ENCODE peak calls at places on chromosome 3, in six cellular contexts. W is mucosa of gallbladder; B is hippocampal formation; P is 8988T; V is glomerular endothelial cell; J is activated CD4-positive, alpha-beta T cell treated with anti-CD3 and anti-CD28 coated beads, Interleukin-2, amount 50 U/mL, for 1 hour. E is an unnamed sample.

GRCh38 chr3:12994357-12994606 is 78.9 kb downstream of the IQSEC1 start:
- DNase-seq in B (no peak), P (peak; percentile 63), V (no peak), J (no peak), W (no peak), E (peak; percentile 46)

GRCh38 chr3:115975353-115975752 is 352.0 kb downstream of the GAP43 start:
- DNase-seq in J (no peak), V (no peak), W (no peak), B (no peak), P (no peak), E (no peak)

GRCh38 chr3:73614385-73614784 is 10.4 kb downstream of the PDZRN3 start:
- DNase-seq in V (no peak), W (peak; percentile 33), P (no peak), J (no peak), B (no peak), E (no peak)

GRCh38 chr3:39154323-39155021 is 1.1 kb upstream of the CSRNP1 start:
- DNase-seq in J (no peak), V (no peak), W (no peak), P (no peak), B (no peak), E (no peak)

GRCh38 chr3:128069271-128069670 is 17.0 kb downstream of the SEC61A1 start:
- DNase-seq in W (no peak), V (no peak), J (no peak), B (no peak), P (no peak), E (no peak)

GRCh38 chr3:108818404-108818803 is 4.2 kb upstream of the TRAT1 start:
- DNase-seq in B (no peak), P (no peak), W (peak; percentile 11), J (peak; percentile 54), V (no peak), E (no peak)

GRCh38 chr3:11655188-11655928 is 11.6 kb upstream of the VGLL4 start:
- DNase-seq in B (no peak), W (no peak), J (no peak), V (no peak), P (no peak), E (no peak)

GRCh38 chr3:190560284-190560895 is 46.5 kb downstream of the IL1RAP start:
- DNase-seq in J (no peak), W (peak; percentile 59), B (no peak), P (no peak), V (no peak), E (no peak)

GRCh38 chr3:119352235-119352634 is 58.1 kb downstream of the ARHGAP31 start:
- DNase-seq in B (no peak), P (no peak), V (no peak), W (no peak), J (peak; percentile 27), E (peak; percentile 57)

GRCh38 chr3:177527182-177527581 is 329.9 kb upstream of the TBL1XR1 start:
- DNase-seq in V (no peak), J (no peak), B (no peak), P (no peak), W (no peak), E (no peak)

GRCh38 chr3:30952786-30953185 is 58.3 kb upstream of the GADL1 start:
- DNase-seq in P (no peak), B (no peak), J (no peak), W (no peak), V (no peak), E (no peak)

GRCh38 chr3:45509038-45509767 is 85.3 kb upstream of the LIMD1 start:
- DNase-seq in V (no peak), P (no peak), B (peak; percentile 97), J (no peak), W (no peak), E (no peak)

GRCh38 chr3:170802164-170803151 is 67.5 kb downstream of the RPL22L1 start:
- DNase-seq in P (no peak), J (no peak), W (peak; percentile 39), B (no peak), V (peak; percentile 75), E (no peak)

GRCh38 chr3:180246688-180247195 is 210.0 kb upstream of the PEX5L start:
- DNase-seq in P (no peak), B (no peak), V (no peak), J (no peak), W (no peak), E (no peak)

GRCh38 chr3:176697284-176697889 is 499.9 kb downstream of the TBL1XR1 start:
- DNase-seq in J (no peak), W (no peak), B (no peak), P (no peak), V (no peak), E (no peak)

GRCh38 chr3:16849795-16850194 is 35.0 kb upstream of the PLCL2 start:
- DNase-seq in P (no peak), W (no peak), J (no peak), B (no peak), V (peak; percentile 75), E (no peak)

GRCh38 chr3:43584043-43584826 is 37.6 kb downstream of the ANO10 start:
- DNase-seq in W (no peak), B (no peak), J (no peak), V (no peak), P (no peak), E (no peak)

GRCh38 chr3:140395134-140396075 is 282.5 kb upstream of the TRIM42 start:
- DNase-seq in W (no peak), B (no peak), P (no peak), J (no peak), V (no peak), E (no peak)

GRCh38 chr3:15495461-15496340 is 25.8 kb downstream of the COLQ start:
- DNase-seq in J (no peak), V (no peak), W (no peak), P (no peak), B (no peak), E (no peak)

GRCh38 chr3:61181874-61182273 is 69.4 kb downstream of the FHIT start:
- DNase-seq in W (peak; percentile 42), B (no peak), V (no peak), P (peak; percentile 16), J (no peak), E (no peak)

GRCh38 chr3:183265713-183266417 is 12.8 kb downstream of the B3GNT5 start:
- DNase-seq in P (peak; percentile 42), B (no peak), J (no peak), W (peak; percentile 84), V (no peak), E (no peak)

GRCh38 chr3:177089120-177089519 is 108.2 kb downstream of the TBL1XR1 start:
- DNase-seq in B (no peak), J (no peak), W (no peak), V (no peak), P (no peak), E (no peak)

GRCh38 chr3:187130346-187131066 is 8.8 kb downstream of the RPL39L start:
- DNase-seq in P (no peak), V (peak; percentile 54), B (no peak), J (no peak), W (no peak), E (peak; percentile 46)

GRCh38 chr3:99637381-99638111 is 848 bp upstream of the COL8A1 start:
- DNase-seq in P (no peak), J (no peak), W (no peak), V (no peak), B (no peak), E (no peak)

GRCh38 chr3:188686319-188686718 is 485.5 kb upstream of the TPRG1 start:
- DNase-seq in J (no peak), P (no peak), W (no peak), V (no peak), B (no peak), E (peak; percentile 24)

GRCh38 chr3:128070898-128071591 is 18.8 kb downstream of the SEC61A1 start:
- DNase-seq in P (no peak), B (no peak), W (no peak), V (no peak), J (no peak), E (no peak)

GRCh38 chr3:113035387-113035982 is 44.7 kb downstream of the GTPBP8 start:
- DNase-seq in V (no peak), J (peak; percentile 12), B (peak; percentile 27), W (peak; percentile 44), P (peak; percentile 26), E (peak; percentile 65)

GRCh38 chr3:124780356-124780755 is 50.1 kb downstream of the UMPS start:
- DNase-seq in P (no peak), B (no peak), V (no peak), W (peak; percentile 62), J (no peak), E (no peak)

GRCh38 chr3:17799312-17799711 is 56.9 kb upstream of the TBC1D5 start:
- DNase-seq in W (no peak), B (no peak), P (no peak), V (no peak), J (no peak), E (no peak)

GRCh38 chr3:105388199-105388598 is 21.5 kb downstream of the ALCAM start:
- DNase-seq in J (no peak), W (no peak), B (no peak), V (no peak), P (no peak), E (no peak)

GRCh38 chr3:18369561-18370185 is 55.5 kb downstream of the SATB1 start:
- DNase-seq in W (no peak), B (no peak), J (no peak), P (no peak), V (no peak), E (no peak)

GRCh38 chr3:38649500-38650247 is at the start of gene SCN5A:
- DNase-seq in J (peak; percentile 41), W (no peak), V (no peak), B (no peak), P (peak; percentile 96), E (no peak)

GRCh38 chr3:152185941-152186630 is 82.6 kb upstream of the MBNL1 start:
- DNase-seq in B (no peak), J (no peak), W (no peak), V (no peak), P (no peak), E (no peak)

GRCh38 chr3:43525941-43526607 is 95.7 kb downstream of the ANO10 start:
- DNase-seq in W (no peak), P (no peak), J (no peak), B (no peak), V (no peak), E (no peak)

GRCh38 chr3:49511631-49512030 is 41.6 kb downstream of the DAG1 start:
- DNase-seq in V (no peak), B (no peak), P (no peak), W (no peak), J (no peak), E (no peak)

GRCh38 chr3:182005683-182006082 is 294.0 kb downstream of the SOX2 start:
- DNase-seq in B (no peak), V (no peak), J (no peak), P (no peak), W (no peak), E (no peak)

GRCh38 chr3:129942296-129942695 is 32.2 kb upstream of the TRH start:
- DNase-seq in W (peak; percentile 58), V (peak; percentile 29), B (peak; percentile 38), J (peak; percentile 12), P (peak; percentile 67), E (peak; percentile 54)

GRCh38 chr3:133926736-133927542 is 31.3 kb upstream of the RAB6B start:
- DNase-seq in V (no peak), P (no peak), B (no peak), W (no peak), J (no peak), E (no peak)

E was measured in B cell.